ENCODE peak calls at places on chromosomes 12 and 14, in four cellular contexts. N is IMR-90, B is K562, C is keratinocyte. L is an unnamed sample. For H3K9me1, the result is how much of the 10 kb centered on the place peaks cover.

GRCh38 chr12:132603240-132604107 is 6.9 kb downstream of the LRCOL1 start:
- DNase-seq in N (no peak), B (no peak), C (no peak), L (peak)

GRCh38 chr12:22631863-22632463 is 7.0 kb downstream of the ETNK1 start:
- DNase-seq in C (no peak), N (peak), B (no peak), L (peak)

GRCh38 chr12:42124764-42125371 is 19.8 kb downstream of the GXYLT1 start:
- DNase-seq in C (no peak), B (no peak), N (no peak), L (no peak)

GRCh38 chr12:3365416-3366385 is 125.3 kb upstream of the PRMT8 start:
- DNase-seq in B (no peak), C (no peak), N (no peak), L (no peak)

GRCh38 chr12:75954076-75954475 is 77.5 kb downstream of the PHLDA1 start:
- DNase-seq in C (peak), N (peak), B (peak), L (peak)

GRCh38 chr14:105447651-105448640 is 26.7 kb upstream of the CRIP2 start:
- DNase-seq in N (no peak), B (no peak), C (no peak), L (no peak)

GRCh38 chr12:122471324-122472226 is 29.2 kb downstream of the ZCCHC8 start:
- DNase-seq in C (peak), B (peak), N (peak), L (peak)

GRCh38 chr12:89288959-89289358 is 63.3 kb downstream of the DUSP6 start:
- DNase-seq in C (no peak), B (no peak), N (no peak), L (no peak)

GRCh38 chr12:27319394-27319793 is 13.2 kb upstream of the BMAL2 start:
- DNase-seq in N (peak), C (no peak), B (no peak), L (no peak)

GRCh38 chr12:103771466-103771865 is 69.6 kb downstream of the NT5DC3 start:
- DNase-seq in C (no peak), B (peak), N (peak), L (peak)

GRCh38 chr12:104303538-104304151 is at the start of gene EID3:
- DNase-seq in N (peak), B (no peak), C (no peak), L (peak)

GRCh38 chr12:80763874-80764273 is 47.2 kb downstream of the MYF5 start:
- DNase-seq in C (no peak), B (peak), N (peak), L (peak)

GRCh38 chr14:80316426-80316825 is 105.1 kb upstream of the DIO2 start:
- DNase-seq in N (peak), B (no peak), C (no peak), L (no peak)

GRCh38 chr14:42854061-42854460 is 1247.4 kb downstream of the LRFN5 start:
- DNase-seq in B (no peak), C (no peak), N (peak), L (no peak)

GRCh38 chr14:53151867-53152626 is 1.1 kb downstream of the DDHD1 start:
- DNase-seq in N (peak), B (peak), C (no peak), L (peak)

GRCh38 chr12:29264424-29264823 is 115.3 kb downstream of the FAR2 start:
- DNase-seq in C (no peak), N (no peak), B (no peak), L (no peak)

GRCh38 chr14:102568115-102568614 is 24.3 kb upstream of the RCOR1 start:
- DNase-seq in C (no peak), B (peak), N (no peak), L (no peak)

GRCh38 chr12:28060901-28061300 is 88.4 kb upstream of the PTHLH start:
- DNase-seq in C (no peak), N (no peak), B (no peak), L (no peak)

GRCh38 chr14:64549805-64550538 is at the start of gene PPP1R36:
- DNase-seq in N (no peak), B (peak), C (no peak), L (no peak)

GRCh38 chr12:123233505-123234299 is 466 bp downstream of the MTRFR start:
- DNase-seq in B (no peak), N (no peak), C (no peak), L (no peak)

GRCh38 chr12:88247241-88247643 is 105.1 kb downstream of the TMTC3 start:
- DNase-seq in B (peak), C (peak), N (peak), L (peak)

GRCh38 chr12:52013626-52014310 is 7.0 kb downstream of the TAMALIN start:
- DNase-seq in C (no peak), B (no peak), N (no peak), L (no peak)

GRCh38 chr12:24227550-24227949 is 278.1 kb upstream of the SOX5 start:
- DNase-seq in C (no peak), N (peak), B (no peak), L (no peak)

GRCh38 chr14:50758945-50759344 is 72.0 kb downstream of the NIN start:
- DNase-seq in B (no peak), N (no peak), C (no peak), L (no peak)
- H3K9me1 ChIP-seq in B (under half), N (under half), C (under half), L (under half)

GRCh38 chr14:38255408-38255672 is 553 bp downstream of the CLEC14A start:
- DNase-seq in B (no peak), N (no peak), C (no peak), L (no peak)

GRCh38 chr14:38254565-38255407 is 1.1 kb downstream of the CLEC14A start:
- DNase-seq in N (no peak), C (no peak), B (no peak), L (peak)

GRCh38 chr14:38255673-38256357 is at the start of gene CLEC14A:
- DNase-seq in N (no peak), B (no peak), C (no peak), L (no peak)

GRCh38 chr14:38257500-38257899 is 1.6 kb upstream of the CLEC14A start:
- DNase-seq in N (peak), C (no peak), B (no peak), L (peak)

GRCh38 chr14:38256358-38256840 is 506 bp upstream of the CLEC14A start:
- DNase-seq in N (peak), B (no peak), C (no peak), L (peak)
- H3K27ac ChIP-seq in N (peak), B (no peak), C (no peak), L (peak)

DNA sequence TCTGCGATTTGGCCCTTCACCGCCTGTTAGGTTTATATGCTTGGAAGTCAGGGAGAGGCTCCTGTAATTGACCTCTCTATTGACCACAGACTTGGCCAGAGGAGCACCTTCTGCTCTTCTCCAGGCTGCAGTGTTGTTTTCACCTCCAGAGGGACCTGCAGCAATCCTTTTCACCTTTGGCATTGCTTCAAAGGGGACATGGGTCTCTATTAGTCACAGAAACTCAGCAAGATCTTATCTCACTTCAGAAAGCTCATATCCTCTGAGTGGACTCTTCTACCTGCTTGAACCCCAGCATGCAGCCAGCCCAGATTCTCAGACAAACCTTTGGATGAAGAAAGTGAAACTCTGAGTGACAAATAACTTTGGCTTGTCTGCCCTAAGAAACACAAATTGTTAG is 339.3 kb downstream of the NRXN3 start:
- DNase-seq in C (no peak), B (no peak), N (no peak), L (no peak)
- TF ChIP-seq CTCF in C (no peak), B (no peak), N (no peak), L (no peak)

GRCh38 chr12:68287106-68287505 is 33.7 kb upstream of the IL22 start:
- DNase-seq in B (no peak), C (no peak), N (no peak), L (peak)
- H3K9me1 ChIP-seq in B (under half), C (under half), N (under half), L (under half)

DNA sequence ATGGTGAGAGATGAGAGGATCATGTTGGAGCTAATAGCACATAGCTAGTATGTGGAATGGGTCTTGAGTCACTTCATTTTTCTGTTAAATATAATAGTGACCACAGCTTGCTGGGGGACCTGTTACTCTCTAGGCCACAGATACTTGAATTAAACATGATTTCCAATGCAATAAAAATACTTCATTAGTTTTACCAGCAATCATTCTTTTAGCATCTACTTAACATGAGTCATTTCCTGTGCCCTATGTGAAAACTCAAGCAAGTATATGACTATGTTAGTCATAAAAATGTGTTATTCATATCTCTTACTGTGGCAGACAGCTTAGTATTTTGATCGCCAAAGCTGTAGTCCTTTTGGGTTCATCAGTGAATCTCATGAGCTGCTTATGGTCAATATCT is 798.9 kb downstream of the SLC16A7 start:
- DNase-seq in N (peak), B (no peak), C (peak), L (peak)
- H3K27ac ChIP-seq in N (no peak), B (no peak), C (peak), L (no peak)

GRCh38 chr12:47900480-47901129 is 4.2 kb downstream of the VDR start:
- DNase-seq in C (no peak), B (no peak), N (no peak), L (no peak)
- TF ChIP-seq CTCF in C (peak), B (peak), N (peak), L (no peak)

DNA sequence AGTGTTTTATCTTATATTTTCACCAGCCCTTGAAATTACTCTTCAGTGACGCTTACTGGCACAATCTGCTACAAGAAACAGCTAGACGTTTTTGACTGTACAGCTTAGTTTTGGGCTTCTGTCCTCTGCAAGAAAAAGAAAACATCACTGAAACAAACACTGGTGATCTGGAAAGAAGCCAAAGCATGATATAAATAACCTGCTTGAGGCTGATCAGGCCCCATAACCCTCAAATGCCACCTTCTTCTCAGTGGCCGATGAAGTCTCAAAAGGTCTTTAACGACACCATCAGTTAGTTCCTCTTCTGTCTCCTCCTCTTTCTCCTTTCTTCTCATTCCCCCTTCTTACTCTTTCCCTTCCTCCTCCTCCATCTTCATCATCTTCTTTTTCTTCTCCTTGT is 942.3 kb upstream of the TMEM132C start:
- DNase-seq in N (no peak), C (no peak), B (no peak), L (no peak)
- H3K9me1 ChIP-seq in N (under half), C (under half), B (under half), L (under half)

DNA sequence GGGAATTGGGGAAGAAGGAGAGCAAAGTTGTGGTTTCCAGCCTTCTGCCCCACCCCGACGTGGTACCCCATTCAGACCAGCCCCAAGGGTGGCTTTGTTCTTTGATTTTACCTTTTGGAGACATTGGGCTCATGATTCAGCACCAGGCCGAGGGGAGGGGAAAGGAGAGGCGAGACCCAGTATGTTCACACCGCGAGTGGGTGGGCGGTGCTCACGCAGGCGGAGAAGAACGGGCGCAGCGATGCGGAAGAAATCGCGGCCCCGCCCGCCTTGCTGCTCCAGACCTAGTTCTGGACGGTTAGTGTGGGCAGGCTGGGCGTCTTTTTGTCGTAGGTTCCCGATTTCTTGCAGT is 960 bp downstream of the ATL1 start:
- DNase-seq in C (no peak), N (peak), B (peak), L (peak)
- H3K27ac ChIP-seq in C (no peak), N (peak), B (no peak), L (no peak)

L was measured in endothelial cell of umbilical vein.